ENCODE peak calls at places on chromosomes 5 and 9, in five cellular contexts. R is pancreas, C is lower lobe of right lung, T is fibroblast of lung, I is IMR-90. Q is an unnamed sample.

GRCh38 chr5:18314192-18314778 is 680.0 kb downstream of the TAF11L14 start:
- DNase-seq in T (peak; percentile 22), C (no peak), I (peak; percentile 20), R (no peak), Q (no peak)

GRCh38 chr9:17330097-17330496 is 195.3 kb downstream of the CNTLN start:
- DNase-seq in I (peak; percentile 46), C (no peak), R (no peak), T (no peak), Q (no peak)

GRCh38 chr9:121637441-121638222 is 13.8 kb upstream of the DAB2IP start:
- DNase-seq in C (no peak), I (peak; percentile 50), R (no peak), T (peak; percentile 28), Q (no peak)

GRCh38 chr9:4138781-4139180 is 161.1 kb downstream of the GLIS3 start:
- DNase-seq in I (no peak), R (no peak), C (no peak), T (no peak), Q (no peak)

GRCh38 chr5:117801583-117801982 is 1186.8 kb downstream of the DTWD2 start:
- DNase-seq in T (no peak), R (no peak), C (no peak), I (no peak), Q (no peak)

GRCh38 chr5:106959447-106959846 is 711.3 kb downstream of the EFNA5 start:
- DNase-seq in I (no peak), R (no peak), C (no peak), T (peak; percentile 67), Q (no peak)

GRCh38 chr9:95018099-95018927 is 291.8 kb downstream of the AOPEP start:
- DNase-seq in T (peak; percentile 97), R (peak; percentile 48), C (peak; percentile 63), I (peak; percentile 97), Q (no peak)

GRCh38 chr5:76787237-76787636 is 31.6 kb upstream of the F2RL1 start:
- DNase-seq in I (peak; percentile 95), T (peak; percentile 97), C (no peak), R (no peak), Q (no peak)

GRCh38 chr5:135605221-135605620 is 26.4 kb upstream of the CXCL14 start:
- DNase-seq in C (no peak), I (no peak), R (no peak), T (no peak), Q (no peak)

GRCh38 chr5:149153751-149154610 is 12.7 kb downstream of the ABLIM3 start:
- DNase-seq in C (peak; percentile 62), R (no peak), T (peak; percentile 70), I (peak; percentile 75), Q (no peak)

GRCh38 chr5:89582768-89583339 is 699.9 kb upstream of the MEF2C start:
- DNase-seq in T (peak; percentile 33), C (no peak), I (no peak), R (no peak), Q (no peak)

GRCh38 chr5:18744990-18745590 is 1110.8 kb downstream of the TAF11L14 start:
- DNase-seq in I (no peak), R (no peak), T (no peak), C (no peak), Q (no peak)

GRCh38 chr9:120477534-120478001 is 102.4 kb downstream of the CDK5RAP2 start:
- DNase-seq in T (peak; percentile 88), R (peak; percentile 39), I (peak; percentile 90), C (peak; percentile 54), Q (peak; percentile 92)

GRCh38 chr9:37938121-37938906 is 34.4 kb upstream of the SLC25A51 start:
- DNase-seq in C (peak; percentile 18), I (peak; percentile 93), R (peak; percentile 24), T (peak; percentile 86), Q (no peak)

GRCh38 chr5:140883373-140883772 is 1.4 kb downstream of the PCDHA13 start:
- DNase-seq in C (peak; percentile 41), R (no peak), T (no peak), I (no peak), Q (peak; percentile 41)

GRCh38 chr5:55037046-55037771 is 13.2 kb downstream of the GZMK start:
- DNase-seq in I (no peak), T (peak; percentile 19), R (no peak), C (no peak), Q (peak; percentile 70)

GRCh38 chr5:53246042-53246836 is 136.7 kb upstream of the MOCS2 start:
- DNase-seq in T (peak; percentile 97), R (no peak), C (no peak), I (peak; percentile 94), Q (no peak)

DNA sequence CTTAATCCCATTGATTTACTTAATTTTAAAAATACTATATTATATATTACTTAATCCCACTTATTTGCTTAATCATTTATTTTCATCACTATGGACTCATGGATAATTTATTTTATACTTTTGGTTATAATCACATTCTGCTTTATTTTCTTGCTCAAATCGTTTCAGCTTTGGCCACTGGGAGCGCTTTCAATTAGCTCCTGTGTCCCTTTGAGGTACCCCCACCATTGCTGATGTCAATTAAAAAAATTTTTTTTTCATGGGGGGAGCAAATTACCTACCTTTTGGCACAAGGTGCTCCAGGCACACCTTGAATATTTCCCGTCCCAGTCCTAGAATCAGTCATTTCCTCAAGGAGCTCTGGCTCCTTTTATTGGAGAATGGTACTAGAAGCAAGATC is 1.4 kb upstream of the TRIO start:
- DNase-seq in T (no peak), R (no peak), I (no peak), C (no peak), Q (no peak)
- TF ChIP-seq CTCF in T (no peak), R (no peak), I (no peak), C (no peak), Q (peak; percentile 63)

GRCh38 chr9:135075234-135076142 is 12.0 kb upstream of the OLFM1 start:
- DNase-seq in I (no peak), T (peak; percentile 15), C (peak; percentile 70), R (peak; percentile 70), Q (peak; percentile 86)
- H3K4me3 ChIP-seq in I (peak overlapping the region; percentile 18), T (no peak overlapping the region), C (peak overlapping the region; percentile 63), R (peak overlapping the region; percentile 48), Q (peak overlapping the region; percentile 70)

DNA sequence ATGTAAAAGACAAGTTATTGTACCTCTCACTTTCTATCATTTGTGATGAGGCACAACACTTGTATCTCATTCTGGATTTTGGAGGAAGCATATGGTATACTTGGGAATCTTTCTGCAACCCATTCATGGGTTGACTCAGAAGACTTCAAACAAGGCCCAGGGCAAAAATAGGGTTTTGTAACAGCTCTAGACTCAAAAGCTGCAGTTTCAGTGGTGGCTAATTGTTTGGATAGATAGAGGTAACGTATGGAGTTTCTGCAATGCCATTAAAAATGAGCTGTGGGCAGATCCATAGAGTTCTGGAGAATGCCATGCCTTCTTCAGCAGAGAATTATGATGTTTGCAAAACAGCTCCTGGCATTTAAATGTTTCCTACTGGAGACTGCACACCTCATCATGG is 279.6 kb upstream of the VLDLR start:
- DNase-seq in I (no peak), T (no peak), C (no peak), R (no peak), Q (no peak)
- H3K9me3 ChIP-seq in I (no peaks in the 10 kb centered on the region), T (no peaks in the 10 kb centered on the region), C (no peaks in the 10 kb centered on the region), R (no peaks in the 10 kb centered on the region), Q (no peaks in the 10 kb centered on the region)

DNA sequence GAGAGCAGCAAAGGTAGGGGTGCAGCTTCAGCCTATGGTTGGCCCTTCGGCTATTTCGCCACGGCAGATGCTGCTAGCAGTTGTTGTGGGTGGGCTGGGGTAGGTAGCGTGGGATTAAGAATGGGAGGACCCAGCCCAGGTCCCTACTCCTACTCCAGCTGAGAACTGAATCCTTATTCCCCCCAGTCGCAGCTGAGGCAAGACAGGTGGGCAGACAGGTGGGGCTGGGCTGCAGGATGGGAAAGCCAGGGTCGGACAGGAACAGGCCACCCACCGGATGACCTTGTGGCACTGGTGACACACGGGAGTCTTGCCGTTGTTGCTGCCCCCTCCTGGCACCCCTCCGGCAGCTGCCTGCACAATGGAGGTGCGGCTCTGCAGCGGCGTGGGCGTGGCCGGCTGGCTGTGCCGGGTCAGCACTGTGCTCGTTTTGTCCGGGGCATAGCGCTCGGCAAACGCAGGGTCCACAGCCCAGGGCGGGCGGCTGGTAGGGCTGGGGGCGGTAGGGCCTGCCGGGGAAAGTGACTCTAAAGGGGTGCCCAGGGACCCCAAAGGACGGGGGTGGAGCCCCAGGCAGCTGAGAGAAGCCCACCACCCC is 8.2 kb downstream of the PDLIM7 start:
- DNase-seq in I (no peak), T (no peak), R (no peak), C (no peak), Q (peak; percentile 80)
- TF ChIP-seq CTCF in I (no peak), T (no peak), R (no peak), C (no peak), Q (peak; percentile 44)

DNA sequence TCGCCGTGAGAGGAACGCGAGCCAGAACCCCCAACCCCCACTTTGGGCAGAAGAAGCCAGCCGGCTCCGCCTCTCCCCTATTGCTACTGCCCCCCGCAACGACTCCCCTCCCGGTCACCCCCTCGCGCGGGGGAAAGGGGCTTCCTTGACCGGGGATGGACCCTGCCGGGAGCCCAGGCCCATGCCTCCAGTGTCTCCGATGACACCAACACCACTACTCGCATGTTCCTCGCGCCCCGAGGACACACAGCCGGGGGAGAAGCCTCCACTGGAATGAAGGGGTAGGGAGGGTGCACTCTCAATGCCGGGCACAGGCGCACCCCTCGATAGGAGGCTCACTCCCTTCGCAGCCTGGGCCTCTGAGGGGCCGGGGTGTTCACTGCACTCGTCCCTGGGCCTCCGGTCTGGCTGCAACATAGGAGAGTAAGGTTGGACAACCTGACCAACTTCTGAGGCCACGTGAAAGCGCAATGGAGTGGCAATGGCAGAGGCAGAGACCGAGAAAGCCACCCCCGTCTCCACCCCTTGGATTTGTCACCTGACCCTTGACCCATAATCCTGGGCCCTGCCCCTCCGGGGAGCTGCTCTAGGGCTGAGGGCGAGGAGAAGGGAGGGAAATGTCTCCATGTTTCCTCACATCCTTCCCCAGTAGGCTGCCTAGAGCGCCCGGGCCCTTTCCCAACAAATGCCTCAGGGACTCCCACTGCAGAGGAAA is 1.0 kb upstream of the CNTFR start:
- DNase-seq in C (peak; percentile 45), I (no peak), T (no peak), R (no peak), Q (peak; percentile 80)
- H3K4me3 ChIP-seq in C (peak overlapping the region; percentile 50), I (no peak overlapping the region), T (no peak overlapping the region), R (peak overlapping the region; percentile 18), Q (peak overlapping the region; percentile 64)

GRCh38 chr5:178989311-178989710 is 5.8 kb downstream of the GRM6 start:
- DNase-seq in I (no peak), T (no peak), C (no peak), R (no peak), Q (no peak)
- H3K9me3 ChIP-seq in I (peaks cover 70% of the 10 kb centered on the region), T (no peaks in the 10 kb centered on the region), C (peaks cover 36% of the 10 kb centered on the region), R (no peaks in the 10 kb centered on the region), Q (peaks cover 11% of the 10 kb centered on the region)